ENCODE peak calls at places on chromosomes 6 and 20, in ten cellular contexts. G is GM23248; L is activated naive CD4-positive, alpha-beta T cell treated with anti-CD3 and anti-CD28 coated beads for 36 hours; O is AML-193; R is GM10248; I is neural progenitor cell; A is neural crest cell; N is NCI-H2029; Z is anterior cingulate cortex; Y is NCI-H774. B is an unnamed sample.

GRCh38 chr20:62736407-62737071 is 27.9 kb downstream of the NTSR1 start:
- DNase-seq in Z (no peak), A (no peak), I (no peak), O (no peak), Y (no peak), N (no peak), G (no peak), R (no peak), L (no peak), B (no peak)

GRCh38 chr6:4359108-4359710 is 223.8 kb upstream of the ECI2 start:
- DNase-seq in L (no peak), N (no peak), Z (no peak), I (no peak), Y (no peak), G (peak), R (no peak), A (no peak), O (no peak), B (no peak)

GRCh38 chr6:5308066-5308465 is 46.8 kb downstream of the FARS2 start:
- DNase-seq in A (no peak), Z (no peak), R (no peak), Y (no peak), N (no peak), L (no peak), O (no peak), I (no peak), G (peak), B (no peak)

GRCh38 chr6:133959667-133960368 is 6.8 kb downstream of the TBPL1 start:
- DNase-seq in N (no peak), G (no peak), R (no peak), L (no peak), I (no peak), O (no peak), Y (no peak), Z (no peak), A (no peak), B (no peak)

GRCh38 chr6:91965872-91966271 is 1379.0 kb upstream of the MAP3K7 start:
- DNase-seq in Y (no peak), R (no peak), A (no peak), N (no peak), I (no peak), Z (no peak), L (no peak), O (no peak), G (no peak), B (no peak)

GRCh38 chr6:572596-573265 is 84.2 kb downstream of the HUS1B start:
- DNase-seq in G (no peak), L (no peak), I (no peak), Z (no peak), O (no peak), R (no peak), Y (no peak), A (no peak), N (no peak), B (no peak)

GRCh38 chr20:4811661-4812181 is 90.0 kb downstream of the PRND start:
- DNase-seq in Y (no peak), O (peak), Z (no peak), N (no peak), L (peak), R (no peak), G (no peak), A (no peak), I (no peak), B (no peak)

GRCh38 chr6:126696921-126697693 is 357.2 kb downstream of the CENPW start:
- DNase-seq in G (no peak), R (no peak), L (no peak), Z (no peak), I (no peak), O (no peak), Y (peak), N (no peak), A (no peak), B (no peak)

GRCh38 chr6:108364470-108364869 is 69.6 kb downstream of the AFG1L start:
- DNase-seq in A (no peak), G (no peak), I (no peak), Z (no peak), L (no peak), N (no peak), Y (no peak), O (no peak), R (no peak), B (no peak)

GRCh38 chr6:51854347-51854746 is 233.1 kb downstream of the PKHD1 start:
- DNase-seq in Z (no peak), L (no peak), O (no peak), N (no peak), I (no peak), A (no peak), G (no peak), R (no peak), Y (no peak), B (no peak)

GRCh38 chr6:158756126-158756525 is 63.0 kb downstream of the EZR start:
- DNase-seq in L (no peak), A (no peak), Z (no peak), R (no peak), N (no peak), G (no peak), Y (no peak), I (no peak), O (no peak), B (no peak)

GRCh38 chr6:152026291-152026690 is 218.8 kb downstream of the ESR1 start:
- DNase-seq in Z (no peak), R (no peak), G (peak), I (no peak), N (no peak), O (peak), A (no peak), Y (no peak), L (no peak), B (no peak)

GRCh38 chr20:58889334-58890072 is 37.0 kb downstream of the GNAS start:
- DNase-seq in I (peak), Z (no peak), A (no peak), R (no peak), Y (no peak), N (no peak), G (peak), O (no peak), L (no peak), B (no peak)

GRCh38 chr6:18242062-18242851 is 22.1 kb downstream of the DEK start:
- DNase-seq in G (peak), Y (no peak), N (no peak), L (no peak), Z (no peak), I (no peak), O (no peak), R (no peak), A (no peak), B (no peak)

GRCh38 chr6:169370054-169370453 is 116.4 kb upstream of the THBS2 start:
- DNase-seq in R (no peak), A (no peak), Z (no peak), N (no peak), O (no peak), Y (no peak), G (no peak), L (no peak), I (no peak), B (no peak)

GRCh38 chr20:23776067-23776771 is 25.5 kb upstream of the CST1 start:
- DNase-seq in N (no peak), Y (no peak), O (no peak), Z (no peak), A (no peak), R (no peak), L (no peak), I (peak), G (no peak), B (no peak)

GRCh38 chr6:116575227-116575626 is 3.9 kb downstream of the RWDD1 start:
- DNase-seq in G (no peak), R (no peak), A (no peak), I (no peak), Y (no peak), L (no peak), O (no peak), N (no peak), Z (no peak), B (no peak)

GRCh38 chr6:105804436-105804835 is 281.7 kb upstream of the PRDM1 start:
- DNase-seq in I (no peak), Z (no peak), O (no peak), R (no peak), A (no peak), N (no peak), G (peak), L (no peak), Y (no peak), B (no peak)

GRCh38 chr20:46575794-46576495 is 25.5 kb upstream of the OCSTAMP start:
- DNase-seq in G (no peak), N (no peak), L (no peak), O (no peak), A (no peak), Y (no peak), Z (no peak), R (no peak), I (no peak), B (no peak)

GRCh38 chr6:110201141-110201848 is 21.1 kb downstream of the CDC40 start:
- DNase-seq in A (no peak), G (no peak), O (no peak), Z (no peak), N (no peak), R (no peak), L (no peak), Y (no peak), I (no peak), B (no peak)

GRCh38 chr6:141395443-141396008 is 737.2 kb upstream of the GJE1 start:
- DNase-seq in G (no peak), L (no peak), Z (no peak), I (no peak), Y (no peak), N (no peak), R (no peak), O (no peak), A (no peak), B (no peak)

GRCh38 chr6:26500102-26500501 is at the start of gene BTN1A1:
- DNase-seq in O (no peak), R (no peak), Z (no peak), I (no peak), N (no peak), G (no peak), Y (no peak), L (no peak), A (no peak), B (no peak)

GRCh38 chr6:143598466-143599080 is 79.2 kb upstream of the PHACTR2 start:
- DNase-seq in O (peak), Y (no peak), G (no peak), N (no peak), I (no peak), L (no peak), A (no peak), R (peak), Z (no peak), B (no peak)

GRCh38 chr6:79504372-79504771 is 32.9 kb downstream of the LCA5 start:
- DNase-seq in N (no peak), R (no peak), G (no peak), Z (no peak), L (no peak), I (no peak), A (no peak), Y (no peak), O (no peak), B (no peak)

GRCh38 chr6:54282186-54282585 is 26.1 kb upstream of the TINAG start:
- DNase-seq in L (no peak), R (no peak), Z (no peak), N (no peak), G (peak), I (no peak), A (no peak), Y (no peak), O (no peak), B (no peak)

GRCh38 chr6:106223300-106223930 is 102.1 kb downstream of the ATG5 start:
- DNase-seq in O (peak), A (peak), Z (no peak), G (peak), L (peak), N (peak), I (peak), R (peak), Y (peak), B (peak)

GRCh38 chr6:51928320-51928719 is 159.1 kb downstream of the PKHD1 start:
- DNase-seq in L (no peak), A (no peak), Y (no peak), I (no peak), Z (no peak), N (no peak), O (no peak), R (peak), G (no peak), B (no peak)

GRCh38 chr20:58884966-58885365 is 32.5 kb downstream of the GNAS start:
- DNase-seq in G (no peak), A (no peak), Y (no peak), Z (no peak), N (no peak), L (no peak), O (no peak), I (no peak), R (no peak), B (no peak)

GRCh38 chr20:54172856-54173652 is 732 bp downstream of the CYP24A1 start:
- DNase-seq in I (peak), O (no peak), N (peak), Z (no peak), R (no peak), Y (no peak), A (peak), L (no peak), G (peak), B (no peak)

GRCh38 chr20:61908057-61909026 is 157.3 kb downstream of the TAF4 start:
- DNase-seq in Z (no peak), Y (no peak), G (no peak), L (no peak), A (no peak), N (no peak), O (no peak), I (no peak), R (no peak), B (no peak)

GRCh38 chr6:54058236-54058635 is 53.0 kb upstream of the MLIP start:
- DNase-seq in G (no peak), A (no peak), Z (no peak), Y (no peak), N (no peak), R (no peak), O (no peak), I (no peak), L (no peak), B (no peak)

GRCh38 chr6:89984926-89985743 is 90.9 kb downstream of the GJA10 start:
- DNase-seq in N (no peak), Y (no peak), O (no peak), I (peak), G (peak), R (no peak), L (no peak), Z (peak), A (peak), B (no peak)

GRCh38 chr6:123117145-123117908 is 121.3 kb downstream of the CLVS2 start:
- DNase-seq in A (no peak), R (no peak), I (no peak), L (no peak), O (no peak), G (no peak), N (peak), Y (no peak), Z (no peak), B (no peak)

GRCh38 chr20:63835031-63835858 is 4.2 kb upstream of the ZBTB46 start:
- DNase-seq in Y (peak), A (peak), O (no peak), R (peak), N (peak), L (no peak), Z (no peak), I (peak), G (peak), B (peak)

GRCh38 chr6:41723178-41723935 is 12.1 kb downstream of the TFEB start:
- DNase-seq in O (peak), G (peak), Y (no peak), A (no peak), Z (peak), I (no peak), N (no peak), L (no peak), R (peak), B (no peak)

GRCh38 chr20:37911262-37911661 is 8.3 kb downstream of the VSTM2L start:
- DNase-seq in Z (no peak), N (no peak), L (no peak), R (no peak), Y (no peak), G (no peak), O (no peak), A (no peak), I (no peak), B (no peak)

GRCh38 chr20:32907886-32908285 is 49.2 kb downstream of the EFCAB8 start:
- DNase-seq in Z (no peak), O (no peak), G (no peak), N (no peak), I (no peak), Y (no peak), R (no peak), L (no peak), A (no peak), B (no peak)

GRCh38 chr20:38073307-38074010 is 39.9 kb downstream of the RPRD1B start:
- DNase-seq in Z (no peak), G (peak), O (peak), R (peak), Y (no peak), L (peak), I (peak), N (peak), A (peak), B (no peak)

GRCh38 chr6:80742481-80742880 is 636.0 kb downstream of the BCKDHB start:
- DNase-seq in R (no peak), N (no peak), Z (no peak), I (peak), G (peak), L (no peak), A (no peak), O (peak), Y (no peak), B (no peak)